ENCODE peak calls at places on chromosome 21, in seven cellular contexts. One of them, this sample, is unnamed.

GRCh38 chr21:43696214-43696613 is 22.7 kb upstream of the PDXK start:
- DNase-seq in stimulated activated naive CD8-positive, alpha-beta T cell treated with anti-CD3 and anti-CD28 coated beads, Interleukin-15, Interleukin-2, amounts not matched to agents 100 U/mL and 50 U/mL, for 24 hours: no peak
- DNase-seq in stimulated activated CD4-positive, alpha-beta T cell treated with anti-CD3 and anti-CD28 coated beads, Interleukin-4, amount 100 ng/mL, for 1 hour: no peak
- DNase-seq in HS-5: no peak
- DNase-seq in NCI-H1694 treated with DMSO at 0.1 percent for 48 hours: no peak
- DNase-seq in stimulated activated CD8-positive, alpha-beta memory T cell treated with anti-CD3 and anti-CD28 coated beads, Interleukin-15, amount 100 ng/mL, for 4 hours: no peak
- DNase-seq in AG04450: no peak
- DNase-seq in this sample: no peak

GRCh38 chr21:41065539-41065938 is 102.4 kb upstream of the BACE2 start:
- DNase-seq in NCI-H1694 treated with DMSO at 0.1 percent for 48 hours: no peak
- DNase-seq in AG04450: no peak
- DNase-seq in stimulated activated CD4-positive, alpha-beta T cell treated with anti-CD3 and anti-CD28 coated beads, Interleukin-4, amount 100 ng/mL, for 1 hour: no peak
- DNase-seq in stimulated activated CD8-positive, alpha-beta memory T cell treated with anti-CD3 and anti-CD28 coated beads, Interleukin-15, amount 100 ng/mL, for 4 hours: no peak
- DNase-seq in stimulated activated naive CD8-positive, alpha-beta T cell treated with anti-CD3 and anti-CD28 coated beads, Interleukin-15, Interleukin-2, amounts not matched to agents 100 U/mL and 50 U/mL, for 24 hours: no peak
- DNase-seq in HS-5: no peak
- DNase-seq in this sample: no peak

GRCh38 chr21:45560106-45561021 is 18.1 kb upstream of the SLC19A1 start:
- DNase-seq in stimulated activated CD4-positive, alpha-beta T cell treated with anti-CD3 and anti-CD28 coated beads, Interleukin-4, amount 100 ng/mL, for 1 hour: no peak
- DNase-seq in AG04450: no peak
- DNase-seq in stimulated activated CD8-positive, alpha-beta memory T cell treated with anti-CD3 and anti-CD28 coated beads, Interleukin-15, amount 100 ng/mL, for 4 hours: no peak
- DNase-seq in HS-5: no peak
- DNase-seq in NCI-H1694 treated with DMSO at 0.1 percent for 48 hours: no peak
- DNase-seq in stimulated activated naive CD8-positive, alpha-beta T cell treated with anti-CD3 and anti-CD28 coated beads, Interleukin-15, Interleukin-2, amounts not matched to agents 100 U/mL and 50 U/mL, for 24 hours: no peak
- DNase-seq in this sample: no peak

GRCh38 chr21:34938079-34938764 is 110.9 kb downstream of the RUNX1 start:
- DNase-seq in stimulated activated CD8-positive, alpha-beta memory T cell treated with anti-CD3 and anti-CD28 coated beads, Interleukin-15, amount 100 ng/mL, for 4 hours: no peak
- DNase-seq in NCI-H1694 treated with DMSO at 0.1 percent for 48 hours: no peak
- DNase-seq in AG04450: no peak
- DNase-seq in stimulated activated naive CD8-positive, alpha-beta T cell treated with anti-CD3 and anti-CD28 coated beads, Interleukin-15, Interleukin-2, amounts not matched to agents 100 U/mL and 50 U/mL, for 24 hours: no peak
- DNase-seq in stimulated activated CD4-positive, alpha-beta T cell treated with anti-CD3 and anti-CD28 coated beads, Interleukin-4, amount 100 ng/mL, for 1 hour: no peak
- DNase-seq in HS-5: no peak
- DNase-seq in this sample: no peak

GRCh38 chr21:16454371-16454770 is 724.6 kb downstream of the USP25 start:
- DNase-seq in AG04450: no peak
- DNase-seq in HS-5: no peak
- DNase-seq in stimulated activated CD8-positive, alpha-beta memory T cell treated with anti-CD3 and anti-CD28 coated beads, Interleukin-15, amount 100 ng/mL, for 4 hours: no peak
- DNase-seq in stimulated activated CD4-positive, alpha-beta T cell treated with anti-CD3 and anti-CD28 coated beads, Interleukin-4, amount 100 ng/mL, for 1 hour: no peak
- DNase-seq in stimulated activated naive CD8-positive, alpha-beta T cell treated with anti-CD3 and anti-CD28 coated beads, Interleukin-15, Interleukin-2, amounts not matched to agents 100 U/mL and 50 U/mL, for 24 hours: no peak
- DNase-seq in NCI-H1694 treated with DMSO at 0.1 percent for 48 hours: no peak
- DNase-seq in this sample: no peak

GRCh38 chr21:29829514-29830255 is 110.1 kb downstream of the GRIK1 start:
- DNase-seq in HS-5: no peak
- DNase-seq in stimulated activated CD8-positive, alpha-beta memory T cell treated with anti-CD3 and anti-CD28 coated beads, Interleukin-15, amount 100 ng/mL, for 4 hours: no peak
- DNase-seq in NCI-H1694 treated with DMSO at 0.1 percent for 48 hours: no peak
- DNase-seq in stimulated activated CD4-positive, alpha-beta T cell treated with anti-CD3 and anti-CD28 coated beads, Interleukin-4, amount 100 ng/mL, for 1 hour: no peak
- DNase-seq in AG04450: no peak
- DNase-seq in stimulated activated naive CD8-positive, alpha-beta T cell treated with anti-CD3 and anti-CD28 coated beads, Interleukin-15, Interleukin-2, amounts not matched to agents 100 U/mL and 50 U/mL, for 24 hours: no peak
- DNase-seq in this sample: no peak

GRCh38 chr21:22314963-22315362 is 1316.8 kb downstream of the NCAM2 start:
- DNase-seq in stimulated activated naive CD8-positive, alpha-beta T cell treated with anti-CD3 and anti-CD28 coated beads, Interleukin-15, Interleukin-2, amounts not matched to agents 100 U/mL and 50 U/mL, for 24 hours: no peak
- DNase-seq in AG04450: no peak
- DNase-seq in HS-5: no peak
- DNase-seq in NCI-H1694 treated with DMSO at 0.1 percent for 48 hours: no peak
- DNase-seq in stimulated activated CD8-positive, alpha-beta memory T cell treated with anti-CD3 and anti-CD28 coated beads, Interleukin-15, amount 100 ng/mL, for 4 hours: no peak
- DNase-seq in stimulated activated CD4-positive, alpha-beta T cell treated with anti-CD3 and anti-CD28 coated beads, Interleukin-4, amount 100 ng/mL, for 1 hour: no peak
- DNase-seq in this sample: no peak

GRCh38 chr21:46079357-46080170 is 18.3 kb upstream of the COL6A2 start:
- DNase-seq in AG04450: peak
- DNase-seq in stimulated activated naive CD8-positive, alpha-beta T cell treated with anti-CD3 and anti-CD28 coated beads, Interleukin-15, Interleukin-2, amounts not matched to agents 100 U/mL and 50 U/mL, for 24 hours: no peak
- DNase-seq in HS-5: peak
- DNase-seq in NCI-H1694 treated with DMSO at 0.1 percent for 48 hours: no peak
- DNase-seq in stimulated activated CD4-positive, alpha-beta T cell treated with anti-CD3 and anti-CD28 coated beads, Interleukin-4, amount 100 ng/mL, for 1 hour: no peak
- DNase-seq in stimulated activated CD8-positive, alpha-beta memory T cell treated with anti-CD3 and anti-CD28 coated beads, Interleukin-15, amount 100 ng/mL, for 4 hours: no peak
- DNase-seq in this sample: peak

GRCh38 chr21:39715804-39716397 is 29.1 kb upstream of the IGSF5 start:
- DNase-seq in stimulated activated CD4-positive, alpha-beta T cell treated with anti-CD3 and anti-CD28 coated beads, Interleukin-4, amount 100 ng/mL, for 1 hour: peak
- DNase-seq in HS-5: peak
- DNase-seq in AG04450: peak
- DNase-seq in stimulated activated naive CD8-positive, alpha-beta T cell treated with anti-CD3 and anti-CD28 coated beads, Interleukin-15, Interleukin-2, amounts not matched to agents 100 U/mL and 50 U/mL, for 24 hours: peak
- DNase-seq in NCI-H1694 treated with DMSO at 0.1 percent for 48 hours: peak
- DNase-seq in stimulated activated CD8-positive, alpha-beta memory T cell treated with anti-CD3 and anti-CD28 coated beads, Interleukin-15, amount 100 ng/mL, for 4 hours: no peak
- DNase-seq in this sample: no peak

GRCh38 chr21:45898028-45898350 is 83.6 kb upstream of the COL6A1 start:
- DNase-seq in stimulated activated naive CD8-positive, alpha-beta T cell treated with anti-CD3 and anti-CD28 coated beads, Interleukin-15, Interleukin-2, amounts not matched to agents 100 U/mL and 50 U/mL, for 24 hours: no peak
- DNase-seq in AG04450: no peak
- DNase-seq in NCI-H1694 treated with DMSO at 0.1 percent for 48 hours: no peak
- DNase-seq in stimulated activated CD4-positive, alpha-beta T cell treated with anti-CD3 and anti-CD28 coated beads, Interleukin-4, amount 100 ng/mL, for 1 hour: no peak
- DNase-seq in HS-5: no peak
- DNase-seq in stimulated activated CD8-positive, alpha-beta memory T cell treated with anti-CD3 and anti-CD28 coated beads, Interleukin-15, amount 100 ng/mL, for 4 hours: no peak
- DNase-seq in this sample: no peak

GRCh38 chr21:34990842-34991241 is 58.3 kb downstream of the RUNX1 start:
- DNase-seq in HS-5: no peak
- DNase-seq in stimulated activated naive CD8-positive, alpha-beta T cell treated with anti-CD3 and anti-CD28 coated beads, Interleukin-15, Interleukin-2, amounts not matched to agents 100 U/mL and 50 U/mL, for 24 hours: no peak
- DNase-seq in stimulated activated CD4-positive, alpha-beta T cell treated with anti-CD3 and anti-CD28 coated beads, Interleukin-4, amount 100 ng/mL, for 1 hour: no peak
- DNase-seq in NCI-H1694 treated with DMSO at 0.1 percent for 48 hours: no peak
- DNase-seq in AG04450: no peak
- DNase-seq in stimulated activated CD8-positive, alpha-beta memory T cell treated with anti-CD3 and anti-CD28 coated beads, Interleukin-15, amount 100 ng/mL, for 4 hours: no peak
- DNase-seq in this sample: no peak

GRCh38 chr21:35219719-35220118 is 170.6 kb upstream of the RUNX1 start:
- DNase-seq in NCI-H1694 treated with DMSO at 0.1 percent for 48 hours: no peak
- DNase-seq in stimulated activated CD4-positive, alpha-beta T cell treated with anti-CD3 and anti-CD28 coated beads, Interleukin-4, amount 100 ng/mL, for 1 hour: no peak
- DNase-seq in stimulated activated naive CD8-positive, alpha-beta T cell treated with anti-CD3 and anti-CD28 coated beads, Interleukin-15, Interleukin-2, amounts not matched to agents 100 U/mL and 50 U/mL, for 24 hours: no peak
- DNase-seq in stimulated activated CD8-positive, alpha-beta memory T cell treated with anti-CD3 and anti-CD28 coated beads, Interleukin-15, amount 100 ng/mL, for 4 hours: no peak
- DNase-seq in AG04450: no peak
- DNase-seq in HS-5: no peak
- DNase-seq in this sample: no peak

GRCh38 chr21:29704719-29705118 is 235.1 kb downstream of the GRIK1 start:
- DNase-seq in stimulated activated CD4-positive, alpha-beta T cell treated with anti-CD3 and anti-CD28 coated beads, Interleukin-4, amount 100 ng/mL, for 1 hour: no peak
- DNase-seq in NCI-H1694 treated with DMSO at 0.1 percent for 48 hours: no peak
- DNase-seq in stimulated activated CD8-positive, alpha-beta memory T cell treated with anti-CD3 and anti-CD28 coated beads, Interleukin-15, amount 100 ng/mL, for 4 hours: no peak
- DNase-seq in stimulated activated naive CD8-positive, alpha-beta T cell treated with anti-CD3 and anti-CD28 coated beads, Interleukin-15, Interleukin-2, amounts not matched to agents 100 U/mL and 50 U/mL, for 24 hours: no peak
- DNase-seq in AG04450: no peak
- DNase-seq in HS-5: no peak
- DNase-seq in this sample: no peak

GRCh38 chr21:18970941-18971340 is 567.4 kb upstream of the TMPRSS15 start:
- DNase-seq in stimulated activated naive CD8-positive, alpha-beta T cell treated with anti-CD3 and anti-CD28 coated beads, Interleukin-15, Interleukin-2, amounts not matched to agents 100 U/mL and 50 U/mL, for 24 hours: no peak
- DNase-seq in AG04450: no peak
- DNase-seq in NCI-H1694 treated with DMSO at 0.1 percent for 48 hours: no peak
- DNase-seq in stimulated activated CD8-positive, alpha-beta memory T cell treated with anti-CD3 and anti-CD28 coated beads, Interleukin-15, amount 100 ng/mL, for 4 hours: no peak
- DNase-seq in stimulated activated CD4-positive, alpha-beta T cell treated with anti-CD3 and anti-CD28 coated beads, Interleukin-4, amount 100 ng/mL, for 1 hour: no peak
- DNase-seq in HS-5: no peak
- DNase-seq in this sample: no peak

GRCh38 chr21:40454057-40454456 is 392.9 kb downstream of the DSCAM start:
- DNase-seq in stimulated activated naive CD8-positive, alpha-beta T cell treated with anti-CD3 and anti-CD28 coated beads, Interleukin-15, Interleukin-2, amounts not matched to agents 100 U/mL and 50 U/mL, for 24 hours: no peak
- DNase-seq in stimulated activated CD8-positive, alpha-beta memory T cell treated with anti-CD3 and anti-CD28 coated beads, Interleukin-15, amount 100 ng/mL, for 4 hours: no peak
- DNase-seq in HS-5: no peak
- DNase-seq in stimulated activated CD4-positive, alpha-beta T cell treated with anti-CD3 and anti-CD28 coated beads, Interleukin-4, amount 100 ng/mL, for 1 hour: no peak
- DNase-seq in AG04450: no peak
- DNase-seq in NCI-H1694 treated with DMSO at 0.1 percent for 48 hours: no peak
- DNase-seq in this sample: no peak

This sample was measured in HFF-Myc.